ENCODE peak calls at places on chromosomes 12 and 14, in eight cellular contexts. B is foreskin fibroblast, H is H9, W is HFF-Myc, P is fibroblast of pulmonary artery, T is AG09309, D is pancreas, Q is cardiac muscle cell. N is an unnamed sample.

GRCh38 chr12:32891956-32892355 is 4.6 kb downstream of the PKP2 start:
- DNase-seq in B (no peak), T (no peak), W (no peak), Q (peak), H (peak), D (no peak), P (peak), N (no peak)

GRCh38 chr12:109768901-109769670 is 55.5 kb downstream of the FAM222A start:
- DNase-seq in T (no peak), B (no peak), P (no peak), H (no peak), Q (no peak), W (no peak), D (peak), N (no peak)

GRCh38 chr12:127425474-127425873 is 841.5 kb upstream of the TMEM132C start:
- DNase-seq in W (no peak), Q (no peak), B (no peak), H (no peak), T (no peak), P (no peak), D (no peak), N (no peak)

GRCh38 chr12:88360349-88360748 is 218.2 kb downstream of the TMTC3 start:
- DNase-seq in H (no peak), P (no peak), W (no peak), D (no peak), Q (no peak), T (no peak), B (no peak), N (no peak)

GRCh38 chr14:50806241-50806933 is 24.6 kb downstream of the NIN start:
- DNase-seq in D (no peak), W (no peak), T (no peak), Q (no peak), P (peak), H (no peak), B (no peak), N (no peak)

GRCh38 chr12:121036810-121037326 is 2.2 kb downstream of the OASL start:
- DNase-seq in P (peak), B (peak), W (no peak), Q (peak), T (peak), D (no peak), H (no peak), N (peak)

GRCh38 chr12:133058203-133059125 is 21.2 kb downstream of the ZNF84 start:
- DNase-seq in D (no peak), W (no peak), B (no peak), H (no peak), P (peak), T (no peak), Q (no peak), N (no peak)

GRCh38 chr12:19411234-19412221 is 27.8 kb upstream of the AEBP2 start:
- DNase-seq in Q (no peak), D (no peak), B (no peak), H (peak), W (no peak), T (no peak), P (no peak), N (no peak)

GRCh38 chr14:77598366-77599050 is 17.9 kb downstream of the SPTLC2 start:
- DNase-seq in D (no peak), Q (no peak), B (no peak), W (no peak), P (no peak), T (no peak), H (no peak), N (no peak)

GRCh38 chr12:19201653-19202052 is 72.1 kb downstream of the PLEKHA5 start:
- DNase-seq in B (no peak), T (peak), D (no peak), H (no peak), Q (peak), W (no peak), P (peak), N (no peak)

GRCh38 chr14:79144891-79145290 is 974.7 kb downstream of the NRXN3 start:
- DNase-seq in P (peak), W (no peak), T (no peak), Q (no peak), B (no peak), H (no peak), D (no peak), N (no peak)

GRCh38 chr12:66725031-66725430 is 46.2 kb upstream of the GRIP1 start:
- DNase-seq in T (no peak), B (peak), H (no peak), Q (no peak), P (no peak), D (no peak), W (no peak), N (no peak)

GRCh38 chr14:63717704-63718103 is 10.2 kb downstream of the SGPP1 start:
- DNase-seq in D (no peak), T (no peak), H (no peak), W (no peak), B (peak), Q (peak), P (peak), N (no peak)

GRCh38 chr12:154058-154457 is 59.9 kb downstream of the SLC6A12 start:
- DNase-seq in D (peak), T (no peak), Q (no peak), B (no peak), W (no peak), H (no peak), P (no peak), N (no peak)

GRCh38 chr14:97580923-97581495 is 783.8 kb downstream of the VRK1 start:
- DNase-seq in H (peak), Q (no peak), D (no peak), T (no peak), B (no peak), P (no peak), W (no peak), N (no peak)

GRCh38 chr12:84697141-84697540 is 215.5 kb downstream of the SLC6A15 start:
- DNase-seq in H (no peak), P (no peak), T (peak), B (peak), Q (no peak), D (no peak), W (peak), N (no peak)

GRCh38 chr14:93137864-93138263 is 22.1 kb upstream of the ITPK1 start:
- DNase-seq in W (no peak), B (no peak), D (peak), T (no peak), P (peak), Q (peak), H (peak), N (no peak)
- TF ChIP-seq CTCF in W (peak), B (no peak), D (no peak), T (no peak), P (peak), Q (peak), H (peak), N (no peak)

DNA sequence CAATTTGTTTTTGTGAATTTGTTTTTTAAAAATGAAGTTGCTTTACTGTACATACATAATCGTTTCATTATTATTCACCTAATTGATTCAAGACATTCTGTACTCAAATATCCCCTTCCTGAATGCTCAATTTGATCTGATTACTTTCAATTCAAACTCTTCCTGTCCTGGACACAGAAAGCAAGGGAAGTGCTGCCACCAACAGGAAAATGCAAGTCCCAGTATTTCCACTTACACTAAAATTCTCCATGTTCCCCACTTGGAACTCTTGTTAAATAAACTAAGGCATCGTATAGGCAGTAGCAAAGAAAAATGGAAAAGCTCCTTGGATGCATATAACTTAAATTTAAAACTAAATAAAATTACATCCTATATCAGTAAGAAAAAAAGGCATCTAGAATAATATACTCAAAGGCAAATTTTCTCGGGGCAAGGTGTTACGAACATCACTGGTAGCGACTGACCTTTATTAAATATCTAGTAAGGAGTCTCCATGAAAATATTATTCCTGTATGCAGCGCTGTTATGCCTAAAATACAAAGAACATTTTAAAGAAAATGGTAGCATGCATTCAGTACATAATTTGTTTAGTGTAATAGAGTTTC is 72.0 kb upstream of the DBX2 start:
- DNase-seq in H (no peak), P (peak), B (peak), Q (peak), D (no peak), T (no peak), W (peak), N (no peak)
- TF ChIP-seq CTCF in H (peak), P (peak), B (peak), Q (peak), D (no peak), T (peak), W (peak), N (peak)

GRCh38 chr12:94329366-94329765 is 130.3 kb downstream of the CEP83 start:
- DNase-seq in Q (peak), D (no peak), P (no peak), W (no peak), H (no peak), B (no peak), T (no peak), N (no peak)
- TF ChIP-seq CTCF in Q (peak), D (no peak), P (peak), W (no peak), H (no peak), B (no peak), T (no peak), N (no peak)

GRCh38 chr14:36588788-36589187 is 6.4 kb upstream of the NKX2-8 start:
- DNase-seq in T (no peak), W (no peak), D (no peak), Q (no peak), B (no peak), H (no peak), P (no peak), N (no peak)
- TF ChIP-seq CTCF in T (no peak), W (no peak), D (no peak), Q (no peak), B (no peak), H (no peak), P (no peak), N (no peak)

GRCh38 chr14:52607061-52607460 is 54.4 kb downstream of the GPR137C start:
- DNase-seq in Q (no peak), B (no peak), T (no peak), H (no peak), D (no peak), W (no peak), P (no peak), N (no peak)
- TF ChIP-seq CTCF in Q (no peak), B (no peak), T (no peak), H (no peak), D (no peak), W (no peak), P (no peak), N (no peak)

DNA sequence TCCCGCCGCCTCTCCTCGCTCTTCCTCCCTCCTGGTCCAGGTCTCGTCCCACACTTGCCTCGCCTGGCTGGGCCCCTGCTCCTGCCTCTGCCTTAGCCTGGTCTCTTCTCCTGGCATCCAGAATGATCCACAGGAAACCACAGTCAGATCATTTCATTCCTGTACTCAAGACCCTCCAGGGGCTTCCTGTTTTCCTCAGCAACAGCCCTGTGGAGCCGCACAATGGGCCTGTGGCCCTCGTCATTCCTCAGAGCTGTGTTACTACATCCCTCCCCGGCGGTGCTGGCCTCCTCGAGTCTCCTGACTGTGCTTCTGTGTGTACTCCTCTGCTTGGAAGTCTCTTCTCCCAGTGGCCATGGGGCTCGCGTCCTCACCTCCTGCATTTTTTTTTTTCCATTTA is 20.1 kb downstream of the ATP6V0A2 start:
- DNase-seq in D (no peak), P (no peak), Q (no peak), B (no peak), H (no peak), T (no peak), W (no peak), N (no peak)
- TF ChIP-seq CTCF in D (no peak), P (no peak), Q (no peak), B (no peak), H (no peak), T (no peak), W (no peak), N (no peak)

GRCh38 chr12:115203661-115204060 is 519.7 kb upstream of the TBX3 start:
- DNase-seq in H (no peak), P (peak), D (no peak), T (no peak), Q (peak), B (peak), W (no peak), N (no peak)

GRCh38 chr12:115204957-115205754 is 521.2 kb upstream of the TBX3 start:
- DNase-seq in D (no peak), P (peak), Q (peak), W (peak), B (peak), H (peak), T (no peak), N (no peak)

GRCh38 chr12:115199831-115200230 is 515.9 kb upstream of the TBX3 start:
- DNase-seq in B (peak), H (no peak), Q (peak), W (no peak), D (no peak), T (peak), P (peak), N (peak)

GRCh38 chr12:115205755-115206308 is 521.9 kb upstream of the TBX3 start:
- DNase-seq in T (no peak), H (no peak), B (no peak), W (no peak), D (no peak), Q (no peak), P (no peak), N (no peak)

GRCh38 chr12:115201928-115202327 is 518.0 kb upstream of the TBX3 start:
- DNase-seq in B (no peak), T (no peak), P (peak), Q (no peak), W (no peak), H (no peak), D (no peak), N (no peak)
- TF ChIP-seq CTCF in B (no peak), T (no peak), P (no peak), Q (no peak), W (peak), H (no peak), D (no peak), N (no peak)

GRCh38 chr12:118850244-118850825 is 131.0 kb upstream of the SRRM4 start:
- DNase-seq in D (peak), H (peak), Q (no peak), B (no peak), P (no peak), W (no peak), T (no peak), N (no peak)
- TF ChIP-seq CTCF in D (no peak), H (peak), Q (peak), B (no peak), P (peak), W (peak), T (peak), N (peak)

DNA sequence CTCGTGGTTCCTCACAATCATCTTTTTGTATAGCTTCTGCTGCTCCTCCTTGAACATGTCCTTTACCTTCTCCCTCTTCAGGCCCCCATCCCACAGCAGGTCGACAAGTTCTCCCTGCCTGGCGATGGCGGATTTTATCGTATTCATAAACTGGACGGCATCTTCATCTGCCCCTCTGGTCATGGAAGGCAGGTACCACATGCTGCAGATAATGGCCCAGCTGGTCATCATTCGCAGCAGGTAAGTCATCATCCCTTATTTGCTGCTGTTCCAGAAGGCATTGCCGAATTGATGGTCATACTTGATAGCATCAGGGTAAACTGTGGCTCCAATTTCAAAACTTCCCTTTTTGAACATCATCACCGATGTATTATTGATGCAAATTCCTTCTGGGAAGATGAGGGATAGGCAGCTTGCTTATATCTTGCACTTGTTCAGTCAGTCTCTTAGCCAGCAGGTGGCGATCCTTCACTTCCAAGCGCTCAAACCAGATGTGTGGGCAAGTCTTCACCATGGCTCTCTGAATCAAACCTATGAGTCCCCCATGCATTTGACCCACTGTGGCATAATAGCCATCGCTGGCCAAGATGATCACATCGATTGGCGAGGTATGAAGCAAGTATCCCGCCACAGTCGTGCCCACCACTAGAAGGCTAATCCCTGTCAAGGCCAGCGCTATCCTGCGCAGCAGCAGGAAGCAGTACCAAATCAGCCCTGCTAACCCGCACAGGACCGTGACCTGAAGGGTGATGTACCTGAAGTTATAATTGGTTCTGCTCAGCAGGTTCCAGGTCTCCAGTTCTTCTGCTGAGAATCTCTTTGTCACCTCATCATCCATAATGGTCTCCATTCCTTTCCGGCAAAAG is 381.5 kb upstream of the STXBP6 start:
- DNase-seq in H (peak), D (no peak), P (peak), B (no peak), W (no peak), T (no peak), Q (no peak), N (no peak)
- TF ChIP-seq CTCF in H (peak), D (no peak), P (no peak), B (no peak), W (peak), T (peak), Q (no peak), N (no peak)

DNA sequence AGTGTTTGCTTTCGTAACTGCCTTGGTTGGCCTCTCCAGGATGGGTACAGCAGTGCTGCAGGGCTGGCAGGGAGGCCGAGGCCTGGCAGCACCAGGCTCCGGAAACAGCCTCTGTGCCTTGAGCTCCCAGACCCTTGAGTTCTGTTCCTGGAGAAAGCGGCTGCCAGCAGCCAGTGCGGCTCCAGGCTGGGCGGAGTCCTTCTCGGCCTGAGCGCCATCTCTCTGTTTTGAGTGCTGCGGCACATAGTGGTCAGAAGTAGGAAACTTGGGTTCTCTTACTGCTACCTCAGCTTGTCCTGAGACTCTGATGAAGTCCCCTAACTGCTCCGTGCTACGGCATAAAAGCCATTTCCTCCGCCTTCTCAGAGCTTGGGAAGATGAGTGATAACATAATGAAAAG is 65.9 kb downstream of the KCNA1 start:
- DNase-seq in D (no peak), H (peak), Q (no peak), B (no peak), W (no peak), T (no peak), P (no peak), N (no peak)
- TF ChIP-seq CTCF in D (no peak), H (no peak), Q (no peak), B (no peak), W (no peak), T (no peak), P (no peak), N (no peak)